ENCODE peak calls at places on chromosomes 3 and 15, in seven cellular contexts. One of them, this sample, is unnamed.

GRCh38 chr15:74889390-74889881 is 406 bp upstream of the MPI start:
- DNase-seq in HepG2: no peak
- DNase-seq in H1: peak
- DNase-seq in T47D: peak
- DNase-seq in HCT116: no peak
- DNase-seq in K562: peak
- DNase-seq in GM12878: no peak
- DNase-seq in this sample: peak

GRCh38 chr3:103440539-103441113 is 1005.8 kb downstream of the ZPLD1 start:
- DNase-seq in HepG2: no peak
- DNase-seq in H1: no peak
- DNase-seq in T47D: no peak
- DNase-seq in HCT116: peak
- DNase-seq in K562: no peak
- DNase-seq in GM12878: no peak
- DNase-seq in this sample: no peak

GRCh38 chr15:48962662-48963523 is 826 bp downstream of the SHC4 start:
- DNase-seq in HepG2: no peak
- DNase-seq in H1: peak
- DNase-seq in T47D: no peak
- DNase-seq in HCT116: no peak
- DNase-seq in K562: no peak
- DNase-seq in GM12878: no peak
- DNase-seq in this sample: peak

GRCh38 chr3:195086885-195087284 is 184.1 kb downstream of the XXYLT1 start:
- DNase-seq in HepG2: no peak
- DNase-seq in H1: no peak
- DNase-seq in T47D: peak
- DNase-seq in HCT116: no peak
- DNase-seq in K562: no peak
- DNase-seq in GM12878: no peak
- DNase-seq in this sample: no peak

GRCh38 chr3:187709155-187709554 is 6.8 kb upstream of the RTP2 start:
- DNase-seq in HepG2: peak
- DNase-seq in H1: no peak
- DNase-seq in T47D: no peak
- DNase-seq in HCT116: peak
- DNase-seq in K562: peak
- DNase-seq in GM12878: no peak
- DNase-seq in this sample: no peak

GRCh38 chr3:14549256-14549931 is 9.3 kb upstream of the GRIP2 start:
- DNase-seq in HepG2: peak
- DNase-seq in H1: no peak
- DNase-seq in T47D: peak
- DNase-seq in HCT116: peak
- DNase-seq in K562: peak
- DNase-seq in GM12878: no peak
- DNase-seq in this sample: peak

GRCh38 chr3:17678116-17678741 is 64.2 kb downstream of the TBC1D5 start:
- DNase-seq in HepG2: no peak
- DNase-seq in H1: no peak
- DNase-seq in T47D: no peak
- DNase-seq in HCT116: no peak
- DNase-seq in K562: no peak
- DNase-seq in GM12878: no peak
- DNase-seq in this sample: no peak

GRCh38 chr3:181791380-181791779 is 79.7 kb downstream of the SOX2 start:
- DNase-seq in HepG2: no peak
- DNase-seq in H1: no peak
- DNase-seq in T47D: no peak
- DNase-seq in HCT116: no peak
- DNase-seq in K562: no peak
- DNase-seq in GM12878: no peak
- DNase-seq in this sample: no peak

GRCh38 chr3:139110072-139110830 is 65.6 kb upstream of the PRR23C start:
- DNase-seq in HepG2: no peak
- DNase-seq in H1: peak
- DNase-seq in T47D: no peak
- DNase-seq in HCT116: no peak
- DNase-seq in K562: no peak
- DNase-seq in GM12878: no peak
- DNase-seq in this sample: no peak

GRCh38 chr15:85865070-85865684 is 70.5 kb upstream of the KLHL25 start:
- DNase-seq in HepG2: peak
- DNase-seq in H1: peak
- DNase-seq in T47D: peak
- DNase-seq in HCT116: peak
- DNase-seq in K562: peak
- DNase-seq in GM12878: no peak
- DNase-seq in this sample: peak

GRCh38 chr3:185137821-185138220 is 15.0 kb downstream of the C3orf70 start:
- DNase-seq in HepG2: no peak
- DNase-seq in H1: no peak
- DNase-seq in T47D: no peak
- DNase-seq in HCT116: no peak
- DNase-seq in K562: no peak
- DNase-seq in GM12878: no peak
- DNase-seq in this sample: no peak

GRCh38 chr15:65921780-65922179 is 52.5 kb downstream of the RAB11A start:
- DNase-seq in HepG2: no peak
- DNase-seq in H1: no peak
- DNase-seq in T47D: no peak
- DNase-seq in HCT116: no peak
- DNase-seq in K562: no peak
- DNase-seq in GM12878: no peak
- DNase-seq in this sample: no peak

GRCh38 chr15:100244796-100245495 is 96.8 kb downstream of the ADAMTS17 start:
- DNase-seq in HepG2: no peak
- DNase-seq in H1: no peak
- DNase-seq in T47D: no peak
- DNase-seq in HCT116: no peak
- DNase-seq in K562: no peak
- DNase-seq in GM12878: no peak
- DNase-seq in this sample: no peak

GRCh38 chr3:149037684-149038083 is 46.3 kb downstream of the GYG1 start:
- DNase-seq in HepG2: peak
- DNase-seq in H1: no peak
- DNase-seq in T47D: no peak
- DNase-seq in HCT116: no peak
- DNase-seq in K562: no peak
- DNase-seq in GM12878: no peak
- DNase-seq in this sample: no peak

GRCh38 chr3:114409291-114409690 is 115.5 kb downstream of the TIGIT start:
- DNase-seq in HepG2: no peak
- DNase-seq in H1: no peak
- DNase-seq in T47D: no peak
- DNase-seq in HCT116: no peak
- DNase-seq in K562: no peak
- DNase-seq in GM12878: no peak
- DNase-seq in this sample: no peak

GRCh38 chr15:80480171-80480811 is 76.1 kb downstream of the ARNT2 start:
- DNase-seq in HepG2: peak
- DNase-seq in H1: no peak
- DNase-seq in T47D: no peak
- DNase-seq in HCT116: no peak
- DNase-seq in K562: no peak
- DNase-seq in GM12878: no peak
- DNase-seq in this sample: no peak

GRCh38 chr3:114590309-114591047 is 296.6 kb downstream of the TIGIT start:
- DNase-seq in HepG2: no peak
- DNase-seq in H1: no peak
- DNase-seq in T47D: no peak
- DNase-seq in HCT116: no peak
- DNase-seq in K562: no peak
- DNase-seq in GM12878: no peak
- DNase-seq in this sample: no peak

GRCh38 chr3:57268416-57268815 is 24.1 kb downstream of the ASB14 start:
- DNase-seq in HepG2: no peak
- DNase-seq in H1: no peak
- DNase-seq in T47D: no peak
- DNase-seq in HCT116: no peak
- DNase-seq in K562: no peak
- DNase-seq in GM12878: no peak
- DNase-seq in this sample: no peak

GRCh38 chr15:101411588-101411987 is 77.9 kb downstream of the PCSK6 start:
- DNase-seq in HepG2: no peak
- DNase-seq in H1: peak
- DNase-seq in T47D: no peak
- DNase-seq in HCT116: no peak
- DNase-seq in K562: no peak
- DNase-seq in GM12878: no peak
- DNase-seq in this sample: no peak

GRCh38 chr15:26711445-26711844 is 61.4 kb downstream of the GABRB3 start:
- DNase-seq in HepG2: no peak
- DNase-seq in H1: no peak
- DNase-seq in T47D: no peak
- DNase-seq in HCT116: no peak
- DNase-seq in K562: no peak
- DNase-seq in GM12878: no peak
- DNase-seq in this sample: no peak

GRCh38 chr15:69090197-69090948 is 70.1 kb upstream of the GLCE start:
- DNase-seq in HepG2: no peak
- DNase-seq in H1: no peak
- DNase-seq in T47D: no peak
- DNase-seq in HCT116: no peak
- DNase-seq in K562: no peak
- DNase-seq in GM12878: no peak
- DNase-seq in this sample: peak

DNA sequence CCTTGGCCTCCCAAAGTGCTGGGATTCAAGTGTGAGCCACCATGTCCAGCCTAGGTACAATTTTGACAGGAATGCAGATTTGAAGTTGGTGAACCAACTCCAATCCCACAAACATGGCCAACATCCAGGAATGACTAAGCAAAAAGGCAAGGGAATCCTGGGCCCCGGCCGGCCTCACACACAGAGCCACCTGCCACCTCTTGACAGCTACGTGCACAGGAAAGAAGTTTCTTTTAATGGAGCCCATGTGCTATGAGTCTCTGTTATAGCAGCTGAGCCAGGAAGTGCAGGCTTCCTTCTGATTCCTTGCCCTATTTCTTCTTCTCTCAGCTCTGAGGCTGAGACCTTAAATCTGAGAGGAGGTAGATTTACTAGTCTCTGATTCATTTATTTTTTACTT is 8.8 kb downstream of the TMEM40 start:
- DNase-seq in HepG2: peak
- DNase-seq in H1: no peak
- DNase-seq in T47D: peak
- DNase-seq in HCT116: peak
- DNase-seq in K562: peak
- DNase-seq in GM12878: no peak
- DNase-seq in this sample: no peak
- TF ChIP-seq JUND in HepG2: no peak
- TF ChIP-seq JUND in H1: no peak
- TF ChIP-seq JUND in T47D: no peak
- TF ChIP-seq JUND in HCT116: no peak
- TF ChIP-seq JUND in K562: no peak
- TF ChIP-seq JUND in GM12878: no peak
- TF ChIP-seq JUND in this sample: peak

DNA sequence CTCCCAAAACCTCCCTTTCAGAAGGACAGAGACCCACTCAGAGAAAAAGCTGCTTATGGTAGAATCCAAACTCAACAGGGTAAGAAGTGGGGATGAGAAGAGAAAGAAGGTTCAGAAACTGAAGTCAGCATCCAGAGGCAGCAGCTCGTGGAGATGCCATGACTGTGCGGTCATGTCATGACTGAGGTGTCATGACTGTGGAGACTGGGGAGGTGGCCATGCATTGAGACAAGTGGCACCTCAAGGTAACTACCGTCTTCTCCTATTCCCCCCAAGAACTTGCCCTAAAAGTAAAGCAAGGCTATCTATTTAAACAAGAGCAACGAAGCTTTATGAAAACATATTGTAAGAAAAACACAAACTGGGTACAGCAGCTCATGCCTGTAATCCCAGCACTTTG is 15.1 kb downstream of the CHRNA3 start:
- DNase-seq in HepG2: no peak
- DNase-seq in H1: no peak
- DNase-seq in T47D: no peak
- DNase-seq in HCT116: no peak
- DNase-seq in K562: no peak
- DNase-seq in GM12878: no peak
- DNase-seq in this sample: no peak
- TF ChIP-seq JUND in HepG2: no peak
- TF ChIP-seq JUND in H1: no peak
- TF ChIP-seq JUND in T47D: no peak
- TF ChIP-seq JUND in HCT116: no peak
- TF ChIP-seq JUND in K562: no peak
- TF ChIP-seq JUND in GM12878: no peak
- TF ChIP-seq JUND in this sample: no peak

GRCh38 chr3:193808317-193808716 is 215.3 kb downstream of the OPA1 start:
- DNase-seq in HepG2: no peak
- DNase-seq in H1: no peak
- DNase-seq in T47D: no peak
- DNase-seq in HCT116: no peak
- DNase-seq in K562: no peak
- DNase-seq in GM12878: no peak
- DNase-seq in this sample: no peak

GRCh38 chr3:193809106-193809505 is 216.1 kb downstream of the OPA1 start:
- DNase-seq in HepG2: no peak
- DNase-seq in H1: no peak
- DNase-seq in T47D: no peak
- DNase-seq in HCT116: no peak
- DNase-seq in K562: no peak
- DNase-seq in GM12878: no peak
- DNase-seq in this sample: no peak

GRCh38 chr3:193803288-193803687 is 210.3 kb downstream of the OPA1 start:
- DNase-seq in HepG2: no peak
- DNase-seq in H1: no peak
- DNase-seq in T47D: no peak
- DNase-seq in HCT116: no peak
- DNase-seq in K562: no peak
- DNase-seq in GM12878: no peak
- DNase-seq in this sample: no peak

GRCh38 chr3:193801094-193801493 is 208.1 kb downstream of the OPA1 start:
- DNase-seq in HepG2: no peak
- DNase-seq in H1: no peak
- DNase-seq in T47D: no peak
- DNase-seq in HCT116: no peak
- DNase-seq in K562: no peak
- DNase-seq in GM12878: no peak
- DNase-seq in this sample: no peak

DNA sequence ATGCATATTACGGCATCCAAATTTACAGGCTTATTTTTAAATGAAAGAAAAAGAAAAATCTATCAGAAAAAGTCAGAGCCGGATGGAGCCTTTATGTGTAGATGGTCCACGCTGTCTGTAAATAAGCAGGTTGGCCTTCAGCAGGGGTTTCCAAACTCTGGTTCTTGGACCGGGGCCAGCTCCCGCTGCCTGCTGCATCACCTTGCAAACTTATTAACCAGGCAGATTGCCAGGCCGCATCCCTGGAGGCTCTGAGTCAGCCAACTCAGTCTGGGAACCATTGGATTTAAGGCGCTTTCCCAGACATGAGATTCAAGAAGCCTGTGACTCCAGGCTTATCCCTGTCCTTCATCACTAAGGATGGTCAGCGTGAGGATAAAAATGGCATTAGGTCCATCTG is 212.4 kb downstream of the OPA1 start:
- DNase-seq in HepG2: peak
- DNase-seq in H1: no peak
- DNase-seq in T47D: no peak
- DNase-seq in HCT116: peak
- DNase-seq in K562: peak
- DNase-seq in GM12878: no peak
- DNase-seq in this sample: peak
- TF ChIP-seq JUND in HepG2: no peak
- TF ChIP-seq JUND in H1: no peak
- TF ChIP-seq JUND in T47D: no peak
- TF ChIP-seq JUND in HCT116: peak
- TF ChIP-seq JUND in K562: no peak
- TF ChIP-seq JUND in GM12878: no peak
- TF ChIP-seq JUND in this sample: no peak

GRCh38 chr3:43584043-43584826 is 37.6 kb downstream of the ANO10 start:
- DNase-seq in HepG2: no peak
- DNase-seq in H1: no peak
- DNase-seq in T47D: no peak
- DNase-seq in HCT116: no peak
- DNase-seq in K562: peak
- DNase-seq in GM12878: no peak
- DNase-seq in this sample: no peak
- TF ChIP-seq JUND in HepG2: no peak
- TF ChIP-seq JUND in H1: no peak
- TF ChIP-seq JUND in T47D: no peak
- TF ChIP-seq JUND in HCT116: no peak
- TF ChIP-seq JUND in K562: peak
- TF ChIP-seq JUND in GM12878: no peak
- TF ChIP-seq JUND in this sample: no peak